ENCODE peak calls at places on chromosomes 7 and 10, in five cellular contexts. V is GM12878, P is HepG2, R is GM12891, B is K562. G is an unnamed sample.

GRCh38 chr7:69599879-69600764 is 1.8 kb downstream of the AUTS2 start:
- DNase-seq in V (no peak), P (no peak), R (no peak), B (no peak), G (no peak)

GRCh38 chr10:131220601-131221171 is 90.8 kb downstream of the TCERG1L start:
- DNase-seq in V (no peak), P (no peak), R (no peak), B (no peak), G (no peak)

GRCh38 chr7:1402110-1402790 is 57.0 kb downstream of the MICALL2 start:
- DNase-seq in V (no peak), P (no peak), R (no peak), B (no peak), G (no peak)

GRCh38 chr7:108525327-108525984 is 479 bp downstream of the PNPLA8 start:
- DNase-seq in V (no peak), P (peak), R (no peak), B (peak), G (no peak)

GRCh38 chr7:43658718-43659548 is 70.4 kb downstream of the COA1 start:
- DNase-seq in V (no peak), P (peak), R (no peak), B (no peak), G (no peak)

GRCh38 chr10:77965294-77965693 is 38.7 kb upstream of the DLG5 start:
- DNase-seq in V (no peak), P (no peak), R (no peak), B (no peak), G (no peak)

GRCh38 chr7:129501760-129502707 is at the start of gene SMKR1:
- DNase-seq in V (peak), P (no peak), R (peak), B (peak), G (peak)

GRCh38 chr7:30315589-30315988 is 31.2 kb downstream of the ZNRF2 start:
- DNase-seq in V (no peak), P (no peak), R (no peak), B (no peak), G (no peak)

GRCh38 chr7:11702938-11703337 is 129.1 kb downstream of the THSD7A start:
- DNase-seq in V (no peak), P (no peak), R (no peak), B (no peak), G (no peak)

GRCh38 chr10:90856261-90856660 is 1.6 kb downstream of the HTR7 start:
- DNase-seq in V (no peak), P (no peak), R (no peak), B (no peak), G (no peak)

GRCh38 chr7:157457355-157458253 is 120.8 kb downstream of the DNAJB6 start:
- DNase-seq in V (no peak), P (no peak), R (no peak), B (no peak), G (no peak)

GRCh38 chr10:131899695-131900349 is 986 bp upstream of the PPP2R2D start:
- DNase-seq in V (no peak), P (no peak), R (no peak), B (no peak), G (no peak)

GRCh38 chr7:73766556-73767229 is 3.4 kb downstream of the CLDN3 start:
- DNase-seq in V (no peak), P (no peak), R (no peak), B (no peak), G (no peak)

GRCh38 chr10:24556746-24557742 is 166.6 kb downstream of the ARHGAP21 start:
- DNase-seq in V (no peak), P (peak), R (peak), B (peak), G (peak)

GRCh38 chr7:22364023-22364422 is 7.1 kb upstream of the RAPGEF5 start:
- DNase-seq in V (no peak), P (no peak), R (no peak), B (no peak), G (no peak)

GRCh38 chr7:157834501-157835143 is 497.8 kb downstream of the DNAJB6 start:
- DNase-seq in V (no peak), P (no peak), R (no peak), B (no peak), G (no peak)

GRCh38 chr7:128427289-128427891 is 17.6 kb upstream of the IMPDH1 start:
- DNase-seq in V (no peak), P (peak), R (no peak), B (peak), G (no peak)

GRCh38 chr10:6144609-6145413 is 56.0 kb downstream of the RBM17 start:
- DNase-seq in V (no peak), P (peak), R (peak), B (peak), G (peak)
- TF ChIP-seq POLR2AphosphoS5 in V (peak), P (no peak), R (no peak), B (no peak), G (no peak)

DNA sequence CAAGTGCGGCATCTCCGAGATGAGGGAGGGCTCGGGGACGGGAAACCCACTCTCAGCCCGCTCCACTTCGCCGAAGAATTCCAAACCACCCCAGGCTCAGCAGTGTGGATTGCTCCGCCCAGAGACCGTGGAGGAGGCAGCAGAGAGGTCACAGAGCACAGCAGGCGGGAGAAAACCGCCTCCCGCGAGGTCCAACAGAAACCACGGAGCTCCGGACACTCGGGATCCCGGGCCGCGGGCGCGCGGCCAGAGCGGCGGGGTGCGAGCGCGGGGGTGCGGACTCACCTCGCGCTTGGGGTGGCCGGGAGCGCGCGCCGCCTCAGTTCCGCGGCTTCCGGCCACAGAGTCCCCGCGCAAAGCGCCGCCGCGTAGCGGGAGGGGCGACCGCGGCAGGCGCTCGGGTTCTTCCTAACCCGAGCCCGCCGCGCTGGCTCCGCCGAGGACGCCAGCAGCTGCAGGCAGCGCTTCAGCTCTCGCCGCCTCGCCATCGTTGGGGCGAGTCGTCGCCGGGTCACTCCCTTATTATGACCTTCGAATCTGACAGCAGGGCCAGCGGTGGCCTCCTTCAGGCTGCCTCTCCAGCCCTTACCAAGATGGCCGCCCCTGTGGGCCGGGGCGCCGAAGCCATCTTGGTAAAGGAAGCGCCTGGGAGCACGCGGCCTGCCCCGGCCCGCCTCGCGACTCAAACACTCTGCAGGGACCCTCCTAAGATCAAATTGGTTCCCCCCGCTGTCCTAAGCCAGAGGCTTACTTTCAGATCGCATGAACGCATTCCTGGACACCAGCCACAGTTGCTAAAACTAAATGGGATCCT is at the start of gene NAPEPLD:
- DNase-seq in V (peak), P (peak), R (peak), B (peak), G (peak)
- TF ChIP-seq POLR2A in V (peak), P (peak), R (peak), B (peak), G (peak)

DNA sequence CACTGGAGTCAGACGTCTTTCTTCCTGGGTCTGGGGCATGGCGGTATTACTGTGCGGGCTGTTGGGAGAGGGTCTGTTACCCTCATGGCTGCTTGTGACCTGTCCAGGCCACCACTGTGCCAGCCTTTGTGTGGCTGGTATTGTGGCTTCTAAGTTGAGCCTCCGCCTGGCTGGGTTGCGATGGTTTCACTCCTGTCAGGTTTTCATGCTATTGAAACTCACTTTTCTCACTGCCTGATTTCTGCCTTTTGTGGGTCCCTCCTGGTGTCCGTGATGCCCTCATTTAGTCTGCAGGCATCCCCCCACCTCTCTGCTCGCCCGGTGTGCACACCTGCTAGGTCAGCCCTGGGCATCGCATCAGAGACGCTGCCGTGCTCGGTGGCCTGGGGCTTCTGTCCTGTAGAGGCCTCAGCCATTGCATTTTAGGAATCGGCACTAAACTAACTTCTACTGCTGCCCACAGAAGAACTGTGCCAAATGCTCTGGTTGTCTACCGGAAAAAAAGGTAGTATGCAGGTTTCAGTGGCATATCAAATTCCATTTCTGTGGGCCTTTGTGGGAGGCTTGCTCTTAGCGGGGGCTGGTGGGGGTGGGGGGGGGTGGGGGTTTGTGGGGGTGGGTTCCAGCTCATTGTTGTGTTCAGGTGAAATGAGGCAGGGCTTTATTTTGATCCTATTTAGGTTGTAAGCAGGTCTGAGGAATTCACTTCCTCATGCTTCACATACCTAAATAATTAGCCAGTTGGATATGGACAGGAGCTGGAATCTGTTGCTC is 64.3 kb downstream of the MGMT start:
- DNase-seq in V (no peak), P (peak), R (no peak), B (no peak), G (no peak)
- TF ChIP-seq TAF1 in V (no peak), P (no peak), R (no peak), B (no peak), G (no peak)

GRCh38 chr10:124035928-124036558 is 57.4 kb downstream of the CHST15 start:
- DNase-seq in V (peak), P (peak), R (peak), B (peak), G (peak)
- TF ChIP-seq POLR2AphosphoS5 in V (no peak), P (no peak), R (no peak), B (no peak), G (no peak)

GRCh38 chr10:63264852-63265617 is 131.9 kb downstream of the NRBF2 start:
- DNase-seq in V (no peak), P (peak), R (no peak), B (peak), G (no peak)
- TF ChIP-seq POLR2A in V (peak), P (peak), R (peak), B (peak), G (peak)

GRCh38 chr10:73917566-73918305 is 6.8 kb downstream of the PLAU start:
- DNase-seq in V (no peak), P (no peak), R (no peak), B (no peak), G (no peak)

GRCh38 chr10:73922007-73922863 is 11.3 kb downstream of the PLAU start:
- DNase-seq in V (no peak), P (no peak), R (no peak), B (no peak), G (no peak)

GRCh38 chr10:73916761-73917470 is 6.0 kb downstream of the PLAU start:
- DNase-seq in V (no peak), P (no peak), R (no peak), B (no peak), G (no peak)

GRCh38 chr10:73922864-73923133 is 11.9 kb downstream of the PLAU start:
- DNase-seq in V (no peak), P (no peak), R (no peak), B (no peak), G (no peak)

DNA sequence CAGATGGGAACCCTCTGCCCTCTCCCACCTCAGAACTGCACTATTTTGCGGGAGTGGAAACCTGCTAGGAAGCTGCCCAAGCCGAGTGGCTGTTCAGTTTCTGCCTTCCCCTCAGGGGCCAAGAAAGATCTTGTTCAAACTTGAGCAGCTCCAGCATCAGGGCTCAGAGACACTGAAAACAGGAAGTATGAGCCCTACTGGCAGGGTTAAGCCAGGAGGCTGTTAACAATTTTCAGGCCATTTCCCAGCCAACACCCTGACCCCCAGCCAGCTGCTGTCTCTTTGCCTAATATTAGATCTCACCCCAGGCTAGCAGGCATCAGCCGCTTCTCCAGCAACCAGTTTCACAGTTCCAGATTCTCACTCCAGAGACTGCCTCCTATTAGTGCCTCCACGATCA is 9.2 kb downstream of the PLAU start:
- DNase-seq in V (no peak), P (no peak), R (no peak), B (no peak), G (peak)
- TF ChIP-seq TAF1 in V (no peak), P (no peak), R (no peak), B (no peak), G (no peak)

DNA sequence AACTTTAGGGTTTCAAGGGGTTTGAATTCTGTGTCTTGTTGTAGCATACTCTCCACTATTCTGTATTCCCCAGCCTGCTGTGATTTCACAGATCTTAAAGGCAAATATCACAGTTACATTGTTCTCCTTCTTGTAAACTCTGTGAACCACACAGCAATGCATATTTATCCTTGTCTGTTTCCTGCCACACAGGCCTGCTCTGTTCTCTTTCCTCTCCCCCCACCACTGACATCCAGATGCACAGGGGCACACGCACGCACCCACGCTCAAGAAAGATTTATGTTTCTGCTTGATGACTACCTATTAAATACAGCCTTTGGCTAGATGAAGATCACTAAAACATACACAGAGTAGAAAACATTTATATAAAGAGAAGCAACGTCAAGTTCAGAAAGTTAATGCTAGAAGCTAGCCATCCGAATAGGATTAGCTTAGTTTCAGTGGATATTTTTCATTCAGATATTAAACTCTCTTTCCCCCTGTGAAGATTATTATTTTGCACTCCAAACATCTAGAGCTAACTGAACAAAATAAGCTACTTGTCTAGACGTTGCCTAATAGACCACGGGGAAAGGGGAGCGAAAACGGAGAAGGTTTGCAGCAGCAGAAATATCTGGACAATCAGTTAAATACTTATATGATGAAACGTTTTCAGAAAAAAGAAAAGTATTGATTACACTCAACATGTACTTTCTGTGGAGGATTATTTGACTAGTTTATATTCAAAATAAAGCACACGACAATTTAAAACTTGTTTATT is 193.1 kb upstream of the SEMA3C start:
- DNase-seq in V (no peak), P (no peak), R (no peak), B (no peak), G (no peak)
- TF ChIP-seq POLR2AphosphoS5 in V (no peak), P (no peak), R (no peak), B (no peak), G (no peak)

DNA sequence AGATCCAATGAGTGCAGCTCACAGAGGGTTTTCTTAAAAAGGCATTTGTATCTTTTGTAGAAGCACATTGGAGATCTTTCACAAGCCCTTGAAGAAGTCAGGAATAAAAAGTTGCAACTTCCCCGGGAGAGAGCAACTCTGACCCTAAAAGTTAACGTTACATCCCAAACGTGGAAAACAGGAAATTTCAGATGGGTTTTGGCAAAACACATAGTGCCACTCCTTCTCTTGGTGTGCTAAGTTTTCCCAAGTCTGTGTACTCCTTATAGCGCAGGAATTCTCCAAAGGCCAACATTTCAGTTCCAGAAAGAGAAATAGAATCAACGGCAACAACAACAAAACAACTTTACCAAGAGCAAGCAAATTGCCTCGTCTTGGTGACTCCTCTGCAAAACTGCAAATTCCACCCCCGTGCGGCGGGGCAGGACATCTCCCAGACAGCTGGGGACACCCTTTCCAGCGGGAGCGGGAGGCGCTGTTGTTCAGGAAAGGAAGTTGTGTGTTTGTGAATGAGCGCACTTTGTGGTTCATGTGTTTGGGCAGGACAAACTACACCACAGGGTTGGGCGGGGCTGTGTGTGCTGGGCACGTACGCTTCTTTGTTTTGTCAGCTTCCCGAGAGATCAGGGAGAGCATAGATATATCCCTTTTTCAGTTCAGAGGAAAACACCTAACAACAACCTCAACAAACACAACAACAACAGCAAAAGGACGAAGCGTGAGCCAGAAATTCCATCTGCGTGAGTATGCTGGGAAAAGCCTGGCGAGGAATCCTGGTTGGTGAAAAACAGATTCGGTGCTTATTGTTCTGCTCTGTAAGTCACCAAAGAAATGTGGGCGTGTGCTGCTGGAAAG is 294.7 kb upstream of the PITRM1 start:
- DNase-seq in V (no peak), P (no peak), R (no peak), B (no peak), G (no peak)
- TF ChIP-seq POLR2A in V (no peak), P (no peak), R (no peak), B (no peak), G (no peak)

GRCh38 chr10:115093286-115093775 is at the start of gene ATRNL1:
- DNase-seq in V (no peak), P (no peak), R (peak), B (no peak), G (peak)
- TF ChIP-seq TAF1 in V (no peak), P (no peak), R (no peak), B (no peak), G (no peak)

GRCh38 chr10:102657451-102657850 is 13.2 kb downstream of the TRIM8 start:
- DNase-seq in V (no peak), P (no peak), R (no peak), B (no peak), G (no peak)

GRCh38 chr10:102656791-102657371 is 12.6 kb downstream of the TRIM8 start:
- DNase-seq in V (no peak), P (no peak), R (no peak), B (no peak), G (no peak)

GRCh38 chr10:102656026-102656425 is 11.7 kb downstream of the TRIM8 start:
- DNase-seq in V (no peak), P (no peak), R (no peak), B (no peak), G (no peak)

GRCh38 chr10:102658802-102659201 is 14.5 kb downstream of the TRIM8 start:
- DNase-seq in V (no peak), P (no peak), R (no peak), B (no peak), G (no peak)

DNA sequence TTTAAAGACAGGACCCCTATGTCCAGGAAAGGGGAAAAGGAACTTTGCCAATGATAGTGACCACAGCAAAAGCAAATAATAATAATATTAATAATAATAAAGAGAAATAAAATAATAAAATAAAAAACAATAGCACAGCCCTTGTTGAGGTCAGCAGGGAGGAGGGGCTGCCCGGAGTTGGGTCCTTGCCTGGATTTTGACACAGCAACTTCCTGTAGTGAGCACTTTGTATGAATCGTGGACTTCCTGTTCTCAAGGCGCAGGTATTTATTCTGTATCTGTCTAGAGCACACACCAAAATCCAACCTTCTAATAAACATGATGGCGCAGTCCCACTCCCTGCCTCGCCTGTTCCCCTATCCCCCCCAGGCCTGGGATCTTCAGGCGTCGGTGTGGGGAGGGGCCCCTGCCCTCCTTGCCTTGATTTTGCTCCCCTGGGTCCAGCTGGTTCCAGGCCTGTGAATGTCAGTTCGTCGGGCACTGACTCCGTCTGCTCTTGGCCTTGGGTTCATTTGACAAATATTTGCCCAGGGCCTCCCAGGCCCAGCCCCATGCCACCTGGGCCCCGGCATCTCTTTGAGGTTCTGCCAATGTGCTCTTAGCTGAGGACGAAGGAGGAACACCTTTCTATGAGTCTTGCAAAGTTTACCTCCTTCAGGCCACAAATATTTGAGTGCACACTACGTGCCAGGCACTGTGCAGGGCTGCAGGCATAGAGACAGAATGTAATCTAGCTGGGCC is 13.9 kb downstream of the TRIM8 start:
- DNase-seq in V (no peak), P (no peak), R (no peak), B (no peak), G (no peak)
- TF ChIP-seq POLR2AphosphoS5 in V (no peak), P (no peak), R (no peak), B (no peak), G (no peak)

G was measured in GM12892.